ENCODE peak calls at places on chromosomes 11 and 22, in four cellular contexts. A is WTC11, O is keratinocyte, L is retina. F is an unnamed sample.

GRCh38 chr22:19350947-19351346 is 59.4 kb upstream of the CLTCL1 start:
- DNase-seq in A (no peak), O (no peak), L (no peak), F (no peak)

GRCh38 chr22:19640306-19640705 is 74.0 kb upstream of the SEPTIN5 start:
- DNase-seq in A (no peak), O (no peak), L (no peak), F (no peak)

GRCh38 chr11:117905524-117905923 is 23.7 kb downstream of the TMPRSS13 start:
- DNase-seq in A (no peak), O (no peak), L (no peak), F (no peak)

GRCh38 chr22:26481112-26481693 is 2.4 kb downstream of the HPS4 start:
- DNase-seq in A (no peak), O (no peak), L (no peak), F (no peak)

GRCh38 chr22:45318168-45318557 is 8.4 kb downstream of the FAM118A start:
- DNase-seq in A (no peak), O (no peak), L (peak), F (no peak)

GRCh38 chr11:70526116-70527045 is 128.1 kb downstream of the CTTN start:
- DNase-seq in A (no peak), O (no peak), L (no peak), F (no peak)

GRCh38 chr11:64717268-64717578 is 5.8 kb downstream of the NRXN2 start:
- DNase-seq in A (no peak), O (no peak), L (no peak), F (no peak)

GRCh38 chr22:38924197-38924952 is 33.0 kb upstream of the APOBEC3A start:
- DNase-seq in A (no peak), O (no peak), L (no peak), F (peak)

GRCh38 chr22:32880906-32881596 is 79.5 kb downstream of the TIMP3 start:
- DNase-seq in A (no peak), O (no peak), L (peak), F (no peak)

GRCh38 chr11:26827567-26828037 is 105.7 kb upstream of the SLC5A12 start:
- DNase-seq in A (no peak), O (no peak), L (no peak), F (no peak)

GRCh38 chr11:110031171-110031570 is 62.0 kb upstream of the ZC3H12C start:
- DNase-seq in A (no peak), O (no peak), L (no peak), F (no peak)

GRCh38 chr11:12416552-12416951 is 39.2 kb downstream of the PARVA start:
- DNase-seq in A (no peak), O (no peak), L (no peak), F (no peak)

GRCh38 chr22:18033204-18033998 is 9.0 kb upstream of the MICAL3 start:
- DNase-seq in A (no peak), O (no peak), L (no peak), F (no peak)

GRCh38 chr22:36227396-36227795 is 11.9 kb downstream of the APOL2 start:
- DNase-seq in A (no peak), O (no peak), L (no peak), F (no peak)

GRCh38 chr11:35792148-35792845 is 129.7 kb downstream of the TRIM44 start:
- DNase-seq in A (no peak), O (no peak), L (no peak), F (no peak)

GRCh38 chr11:85299247-85299646 is 327.9 kb downstream of the DLG2 start:
- DNase-seq in A (no peak), O (no peak), L (no peak), F (no peak)

GRCh38 chr22:30675436-30675835 is 7.8 kb upstream of the DUSP18 start:
- DNase-seq in A (no peak), O (no peak), L (peak), F (no peak)

GRCh38 chr11:42315267-42315666 is 855.8 kb upstream of the LRRC4C start:
- DNase-seq in A (no peak), O (no peak), L (no peak), F (no peak)

GRCh38 chr11:2669926-2670469 is 29.8 kb downstream of the KCNQ1OT1 start:
- DNase-seq in A (no peak), O (no peak), L (no peak), F (no peak)

GRCh38 chr11:67635231-67635521 is 4.4 kb downstream of the TBX10 start:
- DNase-seq in A (no peak), O (no peak), L (no peak), F (no peak)

GRCh38 chr22:36383110-36383581 is 4.6 kb downstream of the MYH9 start:
- DNase-seq in A (no peak), O (no peak), L (no peak), F (no peak)

GRCh38 chr11:71251159-71251721 is 1.1 kb downstream of the SHANK2 start:
- DNase-seq in A (no peak), O (no peak), L (peak), F (no peak)

GRCh38 chr11:70900540-70900939 is 351.8 kb downstream of the SHANK2 start:
- DNase-seq in A (no peak), O (no peak), L (no peak), F (no peak)

GRCh38 chr11:84608788-84609309 is 1018.3 kb downstream of the DLG2 start:
- DNase-seq in A (no peak), O (no peak), L (no peak), F (no peak)

GRCh38 chr11:69335010-69335409 is 41.1 kb downstream of the MYEOV start:
- DNase-seq in A (no peak), O (no peak), L (no peak), F (no peak)

GRCh38 chr11:64245401-64245796 is 1.3 kb downstream of the PPP1R14B start:
- DNase-seq in A (no peak), O (no peak), L (no peak), F (no peak)

GRCh38 chr11:125990244-125990643 is 44.4 kb downstream of the VSIG10L2 start:
- DNase-seq in A (no peak), O (no peak), L (no peak), F (peak)

GRCh38 chr22:44678245-44678979 is 23.6 kb upstream of the PRR5 start:
- DNase-seq in A (no peak), O (no peak), L (no peak), F (no peak)

F was measured in NCI-H187 treated with DMSO at 0.1 percent for 48 hours.